ENCODE peak calls at places on chromosomes 4 and X, in five cellular contexts. J, I, G, C and A are unnamed samples.

GRCh38 chrX:154476821-154477220 is 2.3 kb downstream of the LAGE3 start:
- DNase-seq in J (no peak), I (no peak), G (no peak), C (no peak), A (peak; percentile 24)

GRCh38 chr4:149409186-149410056 is 406.2 kb downstream of the IQCM start:
- DNase-seq in J (peak; percentile 95), I (no peak), G (no peak), C (no peak), A (peak; percentile 91)

GRCh38 chrX:39385022-39385421 is 583.8 kb downstream of the MID1IP1 start:
- DNase-seq in J (no peak), I (no peak), G (no peak), C (no peak), A (no peak)

GRCh38 chr4:20272411-20272872 is 20.7 kb downstream of the SLIT2 start:
- DNase-seq in J (peak; percentile 49), I (no peak), G (no peak), C (no peak), A (no peak)

GRCh38 chrX:51053741-51054140 is 143.2 kb downstream of the BMP15 start:
- DNase-seq in J (no peak), I (no peak), G (no peak), C (no peak), A (no peak)

GRCh38 chr4:8046925-8047541 is 107.4 kb upstream of the AFAP1 start:
- DNase-seq in J (no peak), I (no peak), G (no peak), C (no peak), A (no peak)

GRCh38 chrX:134484039-134484438 is 24.1 kb downstream of the HPRT1 start:
- DNase-seq in J (peak; percentile 68), I (peak; percentile 12), G (no peak), C (no peak), A (peak; percentile 73)

GRCh38 chrX:74248889-74249288 is 55.1 kb upstream of the ZCCHC13 start:
- DNase-seq in J (no peak), I (no peak), G (no peak), C (no peak), A (no peak)